ENCODE peak calls at places on chromosomes 16 and 17, in four cellular contexts. One of them, this sample, is unnamed. For H3K27me3, the result is how much of the 10 kb centered on the place peaks cover.

GRCh38 chr16:641326-642188 is at the start of gene MCRIP2:
- DNase-seq in left lung: peak
- DNase-seq in CD8-positive, alpha-beta T cell: peak
- DNase-seq in breast epithelium: no peak
- DNase-seq in this sample: peak

GRCh38 chr17:79082311-79083190 is 7.9 kb downstream of the ENGASE start:
- DNase-seq in breast epithelium: no peak
- DNase-seq in left lung: no peak
- DNase-seq in CD8-positive, alpha-beta T cell: peak
- DNase-seq in this sample: no peak

GRCh38 chr17:17071531-17072360 is 29.5 kb downstream of the MPRIP start:
- DNase-seq in left lung: peak
- DNase-seq in CD8-positive, alpha-beta T cell: no peak
- DNase-seq in breast epithelium: peak
- DNase-seq in this sample: no peak

GRCh38 chr17:28141783-28142182 is 99.3 kb downstream of the NLK start:
- DNase-seq in left lung: no peak
- DNase-seq in breast epithelium: no peak
- DNase-seq in CD8-positive, alpha-beta T cell: no peak
- DNase-seq in this sample: no peak

GRCh38 chr17:51250314-51250840 is 9.5 kb downstream of the MBTD1 start:
- DNase-seq in breast epithelium: no peak
- DNase-seq in CD8-positive, alpha-beta T cell: no peak
- DNase-seq in left lung: no peak
- DNase-seq in this sample: no peak

GRCh38 chr16:75733305-75734141 is 7.2 kb upstream of the CPHXL start:
- DNase-seq in breast epithelium: no peak
- DNase-seq in left lung: no peak
- DNase-seq in CD8-positive, alpha-beta T cell: no peak
- DNase-seq in this sample: peak

GRCh38 chr17:46822388-46822921 is 4.0 kb upstream of the WNT3 start:
- DNase-seq in left lung: no peak
- DNase-seq in breast epithelium: no peak
- DNase-seq in CD8-positive, alpha-beta T cell: no peak
- DNase-seq in this sample: no peak

GRCh38 chr17:80877095-80877828 is 114.4 kb upstream of the CHMP6 start:
- DNase-seq in left lung: peak
- DNase-seq in breast epithelium: peak
- DNase-seq in CD8-positive, alpha-beta T cell: no peak
- DNase-seq in this sample: no peak

GRCh38 chr17:75897076-75898019 is 597 bp upstream of the TRIM65 start:
- DNase-seq in CD8-positive, alpha-beta T cell: no peak
- DNase-seq in breast epithelium: no peak
- DNase-seq in left lung: no peak
- DNase-seq in this sample: no peak

GRCh38 chr16:69286941-69287713 is 24.0 kb upstream of the VPS4A start:
- DNase-seq in CD8-positive, alpha-beta T cell: peak
- DNase-seq in left lung: peak
- DNase-seq in breast epithelium: no peak
- DNase-seq in this sample: peak

GRCh38 chr17:4769628-4770027 is 2.1 kb upstream of the TM4SF5 start:
- DNase-seq in breast epithelium: no peak
- DNase-seq in CD8-positive, alpha-beta T cell: no peak
- DNase-seq in left lung: no peak
- DNase-seq in this sample: no peak

GRCh38 chr17:31308372-31308905 is 5.4 kb downstream of the EVI2B start:
- DNase-seq in left lung: no peak
- DNase-seq in CD8-positive, alpha-beta T cell: no peak
- DNase-seq in breast epithelium: no peak
- DNase-seq in this sample: no peak

GRCh38 chr17:83173997-83174858 is 94.8 kb downstream of the METRNL start:
- DNase-seq in breast epithelium: peak
- DNase-seq in left lung: peak
- DNase-seq in CD8-positive, alpha-beta T cell: no peak
- DNase-seq in this sample: peak

GRCh38 chr17:34613064-34614019 is 34.0 kb downstream of the TMEM132E start:
- DNase-seq in CD8-positive, alpha-beta T cell: no peak
- DNase-seq in left lung: no peak
- DNase-seq in breast epithelium: no peak
- DNase-seq in this sample: peak

GRCh38 chr17:71118039-71118438 is 948.7 kb downstream of the KCNJ2 start:
- DNase-seq in CD8-positive, alpha-beta T cell: no peak
- DNase-seq in left lung: no peak
- DNase-seq in breast epithelium: no peak
- DNase-seq in this sample: no peak

GRCh38 chr17:7060165-7060890 is 16.4 kb upstream of the SLC16A11 start:
- DNase-seq in left lung: no peak
- DNase-seq in breast epithelium: no peak
- DNase-seq in CD8-positive, alpha-beta T cell: no peak
- DNase-seq in this sample: no peak

GRCh38 chr17:29179232-29180036 is 764 bp downstream of the MYO18A start:
- DNase-seq in left lung: peak
- DNase-seq in CD8-positive, alpha-beta T cell: no peak
- DNase-seq in breast epithelium: no peak
- DNase-seq in this sample: peak

GRCh38 chr16:89924298-89924924 is 1.3 kb downstream of the TUBB3 start:
- DNase-seq in breast epithelium: no peak
- DNase-seq in CD8-positive, alpha-beta T cell: no peak
- DNase-seq in left lung: peak
- DNase-seq in this sample: no peak

GRCh38 chr16:6068063-6068462 is 970.5 kb upstream of the EEF2KMT start:
- DNase-seq in breast epithelium: no peak
- DNase-seq in left lung: no peak
- DNase-seq in CD8-positive, alpha-beta T cell: no peak
- DNase-seq in this sample: no peak

GRCh38 chr17:41910701-41911391 is 7.9 kb downstream of the ACLY start:
- DNase-seq in breast epithelium: no peak
- DNase-seq in CD8-positive, alpha-beta T cell: no peak
- DNase-seq in left lung: no peak
- DNase-seq in this sample: no peak

GRCh38 chr17:31715436-31715835 is 143.6 kb downstream of the COPRS start:
- DNase-seq in breast epithelium: no peak
- DNase-seq in CD8-positive, alpha-beta T cell: no peak
- DNase-seq in left lung: no peak
- DNase-seq in this sample: no peak

GRCh38 chr16:14283786-14284185 is 212.7 kb downstream of the MRTFB start:
- DNase-seq in CD8-positive, alpha-beta T cell: no peak
- DNase-seq in left lung: no peak
- DNase-seq in breast epithelium: no peak
- DNase-seq in this sample: no peak

GRCh38 chr17:73534575-73534940 is 109.7 kb downstream of the SDK2 start:
- DNase-seq in CD8-positive, alpha-beta T cell: no peak
- DNase-seq in breast epithelium: no peak
- DNase-seq in left lung: no peak
- DNase-seq in this sample: no peak
- H3K27me3 ChIP-seq in CD8-positive, alpha-beta T cell: under half
- H3K27me3 ChIP-seq in breast epithelium: under half
- H3K27me3 ChIP-seq in left lung: under half
- H3K27me3 ChIP-seq in this sample: under half

DNA sequence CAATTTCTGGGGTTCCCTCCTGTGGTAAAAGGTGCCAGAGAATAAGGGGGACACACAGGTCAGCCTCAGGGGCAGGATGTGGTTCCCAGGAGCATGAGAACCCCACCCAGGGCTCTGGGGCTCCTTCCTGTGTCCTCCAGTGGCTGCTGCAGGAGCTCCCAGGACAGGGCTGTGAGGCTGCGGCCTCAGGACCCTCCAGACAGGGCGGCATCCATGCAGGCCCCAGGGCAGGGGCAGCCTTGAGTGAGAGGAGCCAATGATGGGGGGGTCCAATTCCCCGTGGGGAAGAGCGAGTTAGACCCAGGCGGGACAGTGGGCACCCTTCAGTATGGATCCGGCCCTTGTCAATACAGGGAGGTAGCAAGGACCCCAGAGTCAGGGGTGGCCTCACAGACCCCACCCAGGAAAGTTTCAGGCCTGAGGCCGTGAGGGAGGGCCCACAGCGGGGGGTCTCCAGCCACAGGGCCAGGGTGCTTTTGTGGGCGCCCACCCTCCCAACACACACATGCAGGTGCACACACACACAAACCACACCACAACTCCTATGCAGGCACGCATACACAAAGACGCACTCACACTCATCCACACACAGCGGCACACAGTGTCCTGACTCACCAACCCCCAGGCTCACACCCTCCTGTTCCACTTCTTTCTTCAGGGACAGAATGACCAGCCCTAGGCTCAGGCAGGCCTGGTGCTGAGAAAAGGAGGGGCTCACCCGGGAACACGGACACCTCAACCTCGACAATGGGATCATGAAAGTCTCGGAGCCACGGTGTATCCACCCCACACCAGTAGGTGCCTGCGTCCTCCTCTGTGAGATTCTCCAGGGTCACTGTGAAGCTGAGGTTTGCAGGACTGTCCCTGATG is 1.8 kb downstream of the CD300C start:
- DNase-seq in left lung: no peak
- DNase-seq in CD8-positive, alpha-beta T cell: no peak
- DNase-seq in breast epithelium: no peak
- DNase-seq in this sample: no peak
- H3K27me3 ChIP-seq in left lung: under half
- H3K27me3 ChIP-seq in CD8-positive, alpha-beta T cell: under half
- H3K27me3 ChIP-seq in breast epithelium: under half
- H3K27me3 ChIP-seq in this sample: under half

DNA sequence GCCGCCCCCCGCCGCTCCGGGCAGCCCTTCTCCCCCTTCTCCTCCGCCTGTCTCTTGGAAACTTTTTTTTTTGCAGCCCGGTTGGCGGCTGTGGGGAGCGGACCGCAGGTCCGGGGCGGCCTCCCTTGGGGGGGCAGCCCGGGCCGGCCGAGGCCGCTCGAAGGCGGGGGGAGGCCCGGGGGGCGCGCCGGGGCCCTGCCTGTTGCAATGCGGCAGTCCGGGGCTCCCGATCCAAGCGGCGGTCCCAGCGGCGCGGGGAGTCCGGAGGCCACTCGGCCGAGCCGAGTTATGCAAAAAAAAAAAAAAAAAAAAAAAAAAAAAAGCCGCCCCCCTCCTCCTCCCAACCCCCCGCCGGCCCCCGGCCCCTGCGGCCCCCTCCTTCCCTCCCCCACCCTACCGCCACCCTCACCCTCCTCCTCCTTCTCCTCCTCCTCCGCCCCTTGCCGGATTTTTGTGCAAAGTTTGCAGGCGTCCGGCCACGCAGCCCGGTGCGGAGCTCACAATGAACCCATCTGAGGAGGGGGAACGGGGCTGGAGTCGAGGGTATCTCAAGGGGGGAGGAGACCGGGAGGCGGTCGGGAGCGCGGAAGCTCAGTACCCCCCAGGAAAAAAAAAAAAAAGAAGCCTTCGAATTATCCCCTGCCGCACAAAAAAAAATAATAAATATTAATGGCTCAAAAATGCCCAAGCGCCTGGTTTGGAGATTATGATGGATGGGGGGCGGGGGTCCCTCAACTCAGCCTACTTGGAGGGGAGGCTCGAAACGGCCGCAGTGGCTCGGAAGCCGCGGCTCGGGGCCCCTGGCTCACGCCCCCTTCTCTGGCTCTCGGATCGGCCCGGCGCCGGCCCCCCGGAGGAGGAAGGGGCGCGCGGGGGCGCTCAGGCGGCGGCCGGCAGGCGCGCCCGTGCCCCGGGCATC is at the start of gene ZNF423:
- DNase-seq in left lung: no peak
- DNase-seq in breast epithelium: no peak
- DNase-seq in CD8-positive, alpha-beta T cell: no peak
- DNase-seq in this sample: no peak
- H3K27me3 ChIP-seq in left lung: half or more
- H3K27me3 ChIP-seq in breast epithelium: under half
- H3K27me3 ChIP-seq in CD8-positive, alpha-beta T cell: under half
- H3K27me3 ChIP-seq in this sample: under half

DNA sequence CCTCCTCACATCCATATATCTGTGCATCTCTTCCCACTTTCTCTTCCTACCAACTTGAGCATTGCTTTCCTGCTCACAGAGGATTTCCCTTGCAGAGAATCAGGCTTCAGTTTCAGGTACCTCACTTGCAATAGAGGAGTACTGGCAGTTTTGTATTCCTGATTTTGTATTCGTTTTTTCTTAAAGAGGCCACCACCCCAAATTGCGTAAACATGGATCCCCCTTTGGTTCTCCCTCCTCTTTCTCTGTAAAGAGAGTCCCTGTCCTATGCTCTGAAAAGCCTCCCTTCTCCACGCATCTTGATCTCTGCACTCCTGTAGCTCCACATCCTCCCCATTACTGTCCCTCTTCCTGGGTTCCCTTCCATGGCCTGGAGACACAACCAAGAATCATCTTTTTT is 32.2 kb downstream of the TEKT3 start:
- DNase-seq in left lung: no peak
- DNase-seq in breast epithelium: no peak
- DNase-seq in CD8-positive, alpha-beta T cell: no peak
- DNase-seq in this sample: no peak
- H3K27me3 ChIP-seq in left lung: under half
- H3K27me3 ChIP-seq in breast epithelium: under half
- H3K27me3 ChIP-seq in CD8-positive, alpha-beta T cell: under half
- H3K27me3 ChIP-seq in this sample: under half

GRCh38 chr16:67170948-67171649 is 761 bp downstream of the NOL3 start:
- DNase-seq in left lung: no peak
- DNase-seq in CD8-positive, alpha-beta T cell: no peak
- DNase-seq in breast epithelium: no peak
- DNase-seq in this sample: no peak

GRCh38 chr16:67167588-67167987 is 2.8 kb upstream of the NOL3 start:
- DNase-seq in CD8-positive, alpha-beta T cell: no peak
- DNase-seq in breast epithelium: no peak
- DNase-seq in left lung: no peak
- DNase-seq in this sample: no peak

GRCh38 chr16:67169011-67169451 is 1.3 kb upstream of the NOL3 start:
- DNase-seq in CD8-positive, alpha-beta T cell: no peak
- DNase-seq in left lung: no peak
- DNase-seq in breast epithelium: no peak
- DNase-seq in this sample: no peak

GRCh38 chr16:67170168-67170947 is at the start of gene NOL3:
- DNase-seq in breast epithelium: peak
- DNase-seq in left lung: peak
- DNase-seq in CD8-positive, alpha-beta T cell: no peak
- DNase-seq in this sample: peak

DNA sequence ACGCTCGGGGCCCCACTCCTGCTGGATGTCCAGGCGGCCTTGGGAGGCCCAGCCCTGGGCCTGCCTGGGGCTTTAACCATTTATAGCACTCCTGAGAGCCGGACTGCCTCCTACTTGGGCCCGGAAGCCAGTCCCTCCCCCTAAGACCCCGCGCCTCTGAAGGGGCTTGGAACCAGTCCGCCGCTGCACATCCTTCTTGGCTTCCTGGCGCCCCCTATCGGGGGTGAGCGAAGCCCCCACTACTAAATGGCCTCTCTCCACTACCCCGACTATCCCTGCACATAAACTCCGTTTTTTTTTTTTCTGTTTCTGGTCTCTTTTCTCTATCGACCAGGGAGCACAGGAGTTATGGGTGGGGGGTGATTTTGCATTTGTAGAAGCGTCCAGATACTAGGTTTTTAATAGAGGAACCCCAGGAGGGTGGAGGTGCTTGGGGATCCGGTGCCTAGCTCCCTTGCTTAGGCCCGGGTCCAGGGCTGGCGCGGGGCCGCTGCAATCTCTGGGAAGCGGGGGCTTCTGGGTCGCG is 633 bp upstream of the NOL3 start:
- DNase-seq in breast epithelium: no peak
- DNase-seq in CD8-positive, alpha-beta T cell: no peak
- DNase-seq in left lung: no peak
- DNase-seq in this sample: no peak
- H3K27me3 ChIP-seq in breast epithelium: under half
- H3K27me3 ChIP-seq in CD8-positive, alpha-beta T cell: under half
- H3K27me3 ChIP-seq in left lung: half or more
- H3K27me3 ChIP-seq in this sample: under half

This sample was measured in prostate gland.